ENCODE peak calls at places on chromosome 3, in six cellular contexts. W is EL; P is brain microvascular endothelial cell; S is aorta; V is activated T-helper 1 cell treated with anti-CD3 and anti-CD28 coated beads, Interleukin-2, amount 50 U/mL, for 16 hours; B is AG04450. N is an unnamed sample.

GRCh38 chr3:71446260-71446659 is 137.3 kb downstream of the FOXP1 start:
- DNase-seq in W (no peak), P (no peak), S (no peak), V (no peak), B (no peak), N (no peak)

GRCh38 chr3:188239035-188239434 is 85.1 kb downstream of the LPP start:
- DNase-seq in W (no peak), P (no peak), S (no peak), V (no peak), B (no peak), N (no peak)

GRCh38 chr3:186239321-186239720 is 122.7 kb downstream of the DGKG start:
- DNase-seq in W (no peak), P (no peak), S (no peak), V (no peak), B (no peak), N (no peak)

GRCh38 chr3:48555231-48555948 is 1.2 kb downstream of the PFKFB4 start:
- DNase-seq in W (no peak), P (no peak), S (no peak), V (no peak), B (no peak), N (no peak)

GRCh38 chr3:149620291-149621020 is 37.4 kb downstream of the WWTR1 start:
- DNase-seq in W (peak; percentile 74), P (peak; percentile 88), S (no peak), V (no peak), B (peak; percentile 32), N (no peak)

GRCh38 chr3:197168606-197169005 is 129.8 kb downstream of the DLG1 start:
- DNase-seq in W (no peak), P (peak; percentile 56), S (no peak), V (no peak), B (no peak), N (no peak)

GRCh38 chr3:5030152-5030551 is 50.9 kb downstream of the BHLHE40 start:
- DNase-seq in W (no peak), P (no peak), S (no peak), V (no peak), B (no peak), N (no peak)

GRCh38 chr3:132164469-132165092 is 129.8 kb upstream of the CPNE4 start:
- DNase-seq in W (peak; percentile 12), P (peak; percentile 7), S (peak; percentile 68), V (no peak), B (peak; percentile 4), N (no peak)

GRCh38 chr3:98986073-98986472 is 84.6 kb upstream of the DCBLD2 start:
- DNase-seq in W (peak; percentile 98), P (peak; percentile 91), S (no peak), V (no peak), B (peak; percentile 91), N (no peak)

GRCh38 chr3:122563717-122564025 is 429 bp downstream of the PARP9 start:
- DNase-seq in W (peak; percentile 41), P (no peak), S (no peak), V (no peak), B (no peak), N (peak; percentile 22)

GRCh38 chr3:23999012-23999641 is 54.0 kb downstream of the NR1D2 start:
- DNase-seq in W (peak; percentile 67), P (peak; percentile 72), S (peak; percentile 91), V (peak; percentile 26), B (peak; percentile 18), N (peak; percentile 58)

GRCh38 chr3:2862366-2862765 is 247.8 kb downstream of the IL5RA start:
- DNase-seq in W (no peak), P (no peak), S (no peak), V (no peak), B (no peak), N (no peak)

GRCh38 chr3:35772364-35773009 is 133.2 kb downstream of the ARPP21 start:
- DNase-seq in W (no peak), P (no peak), S (no peak), V (no peak), B (no peak), N (no peak)

GRCh38 chr3:161386991-161387390 is 15.7 kb upstream of the SPTSSB start:
- DNase-seq in W (no peak), P (no peak), S (no peak), V (no peak), B (no peak), N (no peak)

GRCh38 chr3:12750223-12750622 is 8.8 kb downstream of the TMEM40 start:
- DNase-seq in W (peak; percentile 88), P (peak; percentile 56), S (peak; percentile 51), V (no peak), B (peak; percentile 70), N (no peak)

GRCh38 chr3:142977399-142977728 is 13.9 kb upstream of the PAQR9 start:
- DNase-seq in W (peak; percentile 70), P (peak; percentile 31), S (no peak), V (no peak), B (no peak), N (no peak)

GRCh38 chr3:76400141-76400540 is 614.8 kb upstream of the ZNF717 start:
- DNase-seq in W (peak; percentile 1), P (peak; percentile 22), S (no peak), V (no peak), B (no peak), N (no peak)

GRCh38 chr3:90184861-90185260 is 1077.4 kb downstream of the EPHA3 start:
- DNase-seq in W (peak; percentile 34), P (peak; percentile 69), S (no peak), V (no peak), B (no peak), N (no peak)

GRCh38 chr3:51408813-51409212 is 17.7 kb downstream of the RBM15B start:
- DNase-seq in W (no peak), P (no peak), S (no peak), V (no peak), B (no peak), N (no peak)

GRCh38 chr3:169811606-169812123 is 1.0 kb upstream of the LRRIQ4 start:
- DNase-seq in W (peak; percentile 77), P (peak; percentile 71), S (no peak), V (no peak), B (peak; percentile 62), N (peak; percentile 65)

GRCh38 chr3:87595798-87596197 is 319.4 kb upstream of the POU1F1 start:
- DNase-seq in W (no peak), P (peak; percentile 24), S (no peak), V (no peak), B (no peak), N (no peak)

GRCh38 chr3:188284455-188285212 is 130.7 kb downstream of the LPP start:
- DNase-seq in W (no peak), P (no peak), S (no peak), V (no peak), B (no peak), N (no peak)

GRCh38 chr3:11653298-11654055 is 9.8 kb upstream of the VGLL4 start:
- DNase-seq in W (no peak), P (no peak), S (no peak), V (no peak), B (no peak), N (no peak)

GRCh38 chr3:45664558-45664957 is 24.6 kb upstream of the SACM1L start:
- DNase-seq in W (no peak), P (no peak), S (no peak), V (peak; percentile 37), B (no peak), N (no peak)

N was measured in HL-60.